ENCODE peak calls at places on chromosomes 12 and 14, in six cellular contexts. M is A549, L is tibial artery, J is colonic mucosa, R is transverse colon, C is kidney. A is an unnamed sample.

GRCh38 chr14:51239813-51240803 is at the start of gene TMX1:
- DNase-seq in L (peak; percentile 96), C (peak; percentile 98), J (peak; percentile 96), M (peak; percentile 99), R (peak; percentile 95), A (peak; percentile 99)

GRCh38 chr12:19211802-19212201 is 82.3 kb downstream of the PLEKHA5 start:
- DNase-seq in J (no peak), R (no peak), C (no peak), L (no peak), M (no peak), A (no peak)

GRCh38 chr14:94036328-94037167 is 10.4 kb downstream of the OTUB2 start:
- DNase-seq in M (peak; percentile 71), J (peak; percentile 81), C (no peak), R (peak; percentile 81), L (peak; percentile 64), A (peak; percentile 78)

GRCh38 chr12:115698257-115698656 is 579.2 kb downstream of the MED13L start:
- DNase-seq in C (no peak), R (no peak), L (no peak), M (no peak), J (no peak), A (no peak)

GRCh38 chr12:92381856-92382255 is 236.2 kb upstream of the BTG1 start:
- DNase-seq in L (no peak), C (no peak), M (no peak), R (no peak), J (no peak), A (no peak)

GRCh38 chr12:93093243-93093642 is 164.1 kb upstream of the EEA1 start:
- DNase-seq in R (no peak), M (no peak), L (no peak), J (no peak), C (no peak), A (no peak)

GRCh38 chr12:14874882-14875281 is 10.8 kb downstream of the MGP start:
- DNase-seq in L (no peak), J (no peak), R (no peak), C (no peak), M (no peak), A (peak; percentile 49)

GRCh38 chr14:101791919-101792572 is 30.5 kb downstream of the PPP2R5C start:
- DNase-seq in L (no peak), R (no peak), C (no peak), M (no peak), J (no peak), A (peak; percentile 84)

GRCh38 chr14:19918553-19919264 is 1.7 kb upstream of the OR4K5 start:
- DNase-seq in J (no peak), L (no peak), M (no peak), R (no peak), C (no peak), A (no peak)

GRCh38 chr12:124524231-124524925 is 43.0 kb downstream of the NCOR2 start:
- DNase-seq in J (no peak), M (no peak), L (no peak), R (no peak), C (peak; percentile 66), A (peak; percentile 76)

GRCh38 chr14:99819514-99819913 is 26.3 kb downstream of the EML1 start:
- DNase-seq in J (no peak), M (no peak), R (no peak), C (no peak), L (no peak), A (peak; percentile 3)

GRCh38 chr12:71942259-71942658 is 3.6 kb downstream of the TPH2 start:
- DNase-seq in M (no peak), L (no peak), R (no peak), J (no peak), C (no peak), A (no peak)

GRCh38 chr12:79347852-79348251 is 342.9 kb downstream of the PAWR start:
- DNase-seq in C (no peak), M (no peak), J (no peak), R (no peak), L (no peak), A (no peak)

GRCh38 chr14:75247286-75247922 is 31.2 kb upstream of the FOS start:
- DNase-seq in J (no peak), R (peak; percentile 44), M (no peak), L (no peak), C (peak; percentile 48), A (no peak)

GRCh38 chr12:116525418-116526001 is 33.7 kb upstream of the MAP1LC3B2 start:
- DNase-seq in M (peak; percentile 87), L (peak; percentile 82), J (peak; percentile 47), R (peak; percentile 45), C (peak; percentile 92), A (peak; percentile 81)

GRCh38 chr14:104970231-104971068 is 7.7 kb downstream of the AHNAK2 start:
- DNase-seq in L (peak; percentile 91), C (peak; percentile 91), J (peak; percentile 61), R (peak; percentile 64), M (peak; percentile 90), A (peak; percentile 89)

GRCh38 chr14:36591482-36591881 is 9.1 kb upstream of the NKX2-8 start:
- DNase-seq in J (no peak), M (no peak), R (no peak), L (no peak), C (no peak), A (no peak)

GRCh38 chr12:131097247-131098177 is 143.8 kb downstream of the ADGRD1 start:
- DNase-seq in J (no peak), L (peak; percentile 18), C (peak; percentile 66), M (no peak), R (no peak), A (no peak)

GRCh38 chr12:129161511-129161910 is 308.2 kb downstream of the GLT1D1 start:
- DNase-seq in C (no peak), L (no peak), J (no peak), R (no peak), M (no peak), A (no peak)

GRCh38 chr12:63223128-63223527 is 72.1 kb upstream of the AVPR1A start:
- DNase-seq in J (no peak), R (no peak), L (no peak), C (no peak), M (no peak), A (no peak)

DNA sequence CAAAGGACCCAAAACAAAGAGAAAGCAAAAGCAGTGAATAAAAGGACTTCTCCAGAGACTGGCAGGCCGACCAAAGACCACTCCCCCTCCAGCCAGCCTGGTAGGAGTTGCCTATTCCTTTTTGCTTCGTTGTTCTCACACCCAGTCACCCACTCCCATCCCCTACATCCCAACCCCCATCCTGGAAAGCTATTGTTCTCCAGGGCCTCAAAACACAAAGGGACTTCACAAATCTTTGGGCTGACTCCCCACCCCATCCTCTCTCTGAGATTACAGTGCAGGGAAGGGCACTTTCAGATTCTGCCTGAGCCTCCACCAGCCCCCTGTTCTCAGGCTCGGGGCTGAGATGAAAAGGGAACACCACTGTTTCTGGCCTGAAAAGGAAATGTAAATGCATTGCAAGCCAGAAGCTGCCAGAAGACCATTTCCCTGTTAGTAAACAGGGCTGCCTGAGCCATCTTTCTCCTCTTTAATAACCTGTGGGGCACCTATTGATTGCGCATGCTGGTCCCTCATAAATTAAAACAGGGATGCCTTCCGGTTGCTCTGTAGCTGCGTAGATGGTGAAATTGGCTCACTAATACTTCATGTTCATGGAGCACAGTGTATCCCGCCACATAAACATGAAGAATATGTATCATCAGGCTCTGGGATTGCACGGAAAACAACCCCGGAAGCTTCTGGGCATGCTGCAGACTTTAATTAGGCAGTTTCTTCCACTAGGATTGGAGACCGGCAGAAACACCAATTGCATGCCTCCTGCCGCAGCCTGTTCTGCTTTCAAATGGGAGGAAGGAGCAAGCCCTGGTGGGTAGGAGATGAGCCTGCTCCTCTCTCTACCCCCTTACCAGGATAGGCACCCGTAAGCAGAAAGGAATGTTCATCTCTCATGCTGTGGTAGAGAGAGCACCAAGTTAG is 130.3 kb upstream of the FUT8 start:
- DNase-seq in L (no peak), J (no peak), C (no peak), R (no peak), M (no peak), A (peak; percentile 83)
- H3K4me3 ChIP-seq in L (no peak overlapping the region), J (peak overlapping the region; percentile 11), C (no peak overlapping the region), R (peak overlapping the region; percentile 6), M (no peak overlapping the region), A (peak overlapping the region; percentile 14)

DNA sequence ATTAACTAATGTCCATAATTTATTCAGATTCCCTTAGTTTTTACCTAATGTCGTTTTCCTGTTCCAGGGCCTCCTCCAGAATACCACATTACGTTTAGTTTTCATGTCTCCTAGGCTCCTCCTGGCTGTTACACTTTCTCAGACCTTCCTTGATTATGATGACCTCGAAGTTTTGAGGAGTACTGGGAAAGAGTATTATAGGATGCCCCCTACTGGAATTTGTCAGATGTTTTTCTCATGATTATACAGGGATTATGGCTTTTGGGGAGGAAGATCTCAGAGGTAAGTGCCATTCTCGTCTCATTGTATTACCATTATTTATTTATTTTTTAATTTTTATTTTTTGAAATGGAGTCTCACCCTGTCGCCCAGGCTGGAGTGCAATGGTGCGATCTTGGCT is 17.7 kb upstream of the C1S start:
- DNase-seq in R (no peak), L (no peak), J (no peak), C (no peak), M (peak; percentile 69), A (peak; percentile 56)
- TF ChIP-seq CTCF in R (peak; percentile 43), L (peak; percentile 33), J (no peak), C (peak; percentile 46), M (peak; percentile 52), A (peak; percentile 52)

GRCh38 chr12:57320639-57321038 is 69.7 kb upstream of the STAC3 start:
- DNase-seq in J (no peak), M (no peak), L (no peak), R (no peak), C (no peak), A (no peak)

GRCh38 chr12:57319678-57320469 is 68.9 kb upstream of the STAC3 start:
- DNase-seq in R (no peak), L (no peak), M (no peak), J (no peak), C (no peak), A (no peak)

DNA sequence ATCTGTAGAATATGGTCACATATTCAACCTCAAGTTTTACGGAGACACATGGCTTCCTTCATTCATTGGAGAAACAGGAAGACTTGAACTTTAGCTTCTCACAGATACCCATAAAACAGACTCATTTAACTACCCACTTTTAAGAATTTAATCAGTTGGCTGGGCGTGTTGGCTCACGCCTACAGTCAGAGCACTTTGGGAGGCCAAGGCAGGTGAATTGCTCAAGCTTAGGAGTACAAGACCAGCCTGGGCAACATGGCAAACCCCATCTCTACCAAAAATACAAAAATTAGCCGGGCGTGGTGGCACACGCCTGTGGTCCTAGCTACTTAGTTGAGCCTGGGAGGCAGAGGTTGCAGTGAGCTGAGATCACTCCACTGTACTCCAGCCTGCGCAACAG is 64.7 kb upstream of the STAC3 start:
- DNase-seq in R (no peak), L (no peak), M (no peak), C (no peak), J (no peak), A (no peak)
- H3K4me3 ChIP-seq in R (no peak overlapping the region), L (no peak overlapping the region), M (no peak overlapping the region), C (no peak overlapping the region), J (no peak overlapping the region), A (no peak overlapping the region)

GRCh38 chr14:39029789-39030188 is 73.2 kb downstream of the SEC23A start:
- DNase-seq in C (no peak), L (no peak), R (no peak), M (no peak), J (no peak), A (no peak)

GRCh38 chr14:39028620-39029019 is 74.4 kb downstream of the SEC23A start:
- DNase-seq in L (no peak), J (no peak), C (no peak), M (no peak), R (no peak), A (no peak)

GRCh38 chr14:39023939-39024871 is 78.8 kb downstream of the SEC23A start:
- DNase-seq in L (no peak), J (no peak), R (peak; percentile 17), C (no peak), M (no peak), A (no peak)

GRCh38 chr14:39025250-39025809 is 77.7 kb downstream of the SEC23A start:
- DNase-seq in C (no peak), L (no peak), R (no peak), M (no peak), J (no peak), A (no peak)

GRCh38 chr14:39025810-39026627 is 77.0 kb downstream of the SEC23A start:
- DNase-seq in M (no peak), J (no peak), C (no peak), L (no peak), R (no peak), A (peak; percentile 96)
- TF ChIP-seq CTCF in M (no peak), J (no peak), C (no peak), L (no peak), R (no peak), A (no peak)

A was measured in choroid plexus epithelial cell.